ENCODE peak calls at places on chromosomes 11 and 22, in seven cellular contexts. B is HuH-7.5; A is tibial artery; G is stimulated activated CD4-positive, alpha-beta T cell treated with anti-CD3 and anti-CD28 coated beads, Interleukin-15, amount 100 ng/mL, for 48 hours; L is NCI-H226; C is NCI-H187; X is EL. S is an unnamed sample.

GRCh38 chr11:122115520-122116343 is at the start of gene BLID:
- DNase-seq in B (no peak), A (peak), G (no peak), L (no peak), C (no peak), X (peak), S (peak)

GRCh38 chr11:269146-269890 is 8.9 kb upstream of the NLRP6 start:
- DNase-seq in B (no peak), A (no peak), G (no peak), L (no peak), C (no peak), X (no peak), S (no peak)

GRCh38 chr11:47259178-47259977 is 1.6 kb downstream of the NR1H3 start:
- DNase-seq in B (peak), A (no peak), G (no peak), L (peak), C (no peak), X (no peak), S (peak)

GRCh38 chr11:82864268-82864667 is 36.0 kb downstream of the PRCP start:
- DNase-seq in B (peak), A (peak), G (no peak), L (peak), C (no peak), X (peak), S (peak)

GRCh38 chr22:27752141-27752540 is 49.4 kb downstream of the MN1 start:
- DNase-seq in B (no peak), A (no peak), G (no peak), L (no peak), C (no peak), X (no peak), S (no peak)

GRCh38 chr11:121721961-121722360 is 269.2 kb upstream of the SORL1-AS1 start:
- DNase-seq in B (no peak), A (no peak), G (no peak), L (no peak), C (no peak), X (no peak), S (no peak)

GRCh38 chr11:2927851-2928604 is 1.2 kb downstream of the PHLDA2 start:
- DNase-seq in B (peak), A (no peak), G (no peak), L (peak), C (no peak), X (peak), S (peak)

GRCh38 chr11:32905028-32905667 is 12.5 kb downstream of the QSER1 start:
- DNase-seq in B (no peak), A (no peak), G (no peak), L (no peak), C (no peak), X (no peak), S (no peak)

GRCh38 chr11:69131644-69132300 is 24.0 kb upstream of the SMIM38 start:
- DNase-seq in B (peak), A (peak), G (no peak), L (peak), C (no peak), X (peak), S (peak)

GRCh38 chr22:29217827-29218757 is 12.4 kb downstream of the EMID1 start:
- DNase-seq in B (no peak), A (no peak), G (no peak), L (no peak), C (no peak), X (no peak), S (no peak)

GRCh38 chr11:287821-288327 is 1.1 kb upstream of the PGGHG start:
- DNase-seq in B (no peak), A (peak), G (no peak), L (no peak), C (no peak), X (no peak), S (no peak)

GRCh38 chr11:6475936-6476335 is 2.2 kb upstream of the TRIM3 start:
- DNase-seq in B (no peak), A (no peak), G (no peak), L (no peak), C (no peak), X (no peak), S (no peak)

GRCh38 chr11:116595305-116595880 is 177.4 kb downstream of the BUD13 start:
- DNase-seq in B (no peak), A (no peak), G (no peak), L (no peak), C (no peak), X (no peak), S (no peak)

GRCh38 chr11:95443386-95443785 is 212.4 kb upstream of the SESN3 start:
- DNase-seq in B (no peak), A (no peak), G (peak), L (no peak), C (no peak), X (no peak), S (no peak)

GRCh38 chr11:23288001-23288783 is 427.9 kb upstream of the CCDC179 start:
- DNase-seq in B (no peak), A (no peak), G (no peak), L (peak), C (no peak), X (peak), S (peak)

GRCh38 chr11:114110948-114111347 is 51.4 kb downstream of the ZBTB16 start:
- DNase-seq in B (no peak), A (peak), G (no peak), L (no peak), C (no peak), X (no peak), S (peak)

GRCh38 chr22:46931414-46931813 is 169.0 kb downstream of the TBC1D22A start:
- DNase-seq in B (no peak), A (no peak), G (no peak), L (peak), C (no peak), X (peak), S (no peak)

GRCh38 chr11:108958446-108959123 is 293.7 kb downstream of the DDX10 start:
- DNase-seq in B (no peak), A (no peak), G (no peak), L (peak), C (no peak), X (peak), S (peak)

GRCh38 chr11:12717851-12718291 is 43.6 kb downstream of the TEAD1 start:
- DNase-seq in B (no peak), A (no peak), G (peak), L (no peak), C (no peak), X (no peak), S (no peak)

GRCh38 chr11:62497132-62497915 is 49.3 kb downstream of the AHNAK start:
- DNase-seq in B (peak), A (peak), G (no peak), L (peak), C (no peak), X (peak), S (peak)

GRCh38 chr22:23144926-23145906 is at the start of gene RAB36:
- DNase-seq in B (peak), A (peak), G (peak), L (peak), C (peak), X (peak), S (peak)

GRCh38 chr11:132064987-132065620 is 694.7 kb downstream of the NTM start:
- DNase-seq in B (no peak), A (peak), G (no peak), L (no peak), C (no peak), X (peak), S (peak)

GRCh38 chr11:121485221-121485620 is 32.5 kb upstream of the SORL1-AS1 start:
- DNase-seq in B (no peak), A (no peak), G (no peak), L (no peak), C (no peak), X (no peak), S (no peak)

GRCh38 chr11:67433536-67434394 is 3.7 kb downstream of the PTPRCAP start:
- DNase-seq in B (no peak), A (no peak), G (no peak), L (no peak), C (no peak), X (no peak), S (no peak)

GRCh38 chr22:25702046-25702445 is 39.9 kb upstream of the MYO18B start:
- DNase-seq in B (no peak), A (no peak), G (no peak), L (no peak), C (no peak), X (peak), S (peak)

GRCh38 chr22:23912293-23912903 is 18.2 kb downstream of the MIF start:
- DNase-seq in B (no peak), A (no peak), G (no peak), L (no peak), C (no peak), X (no peak), S (no peak)

S was measured in dermis blood vessel endothelial cell.